ENCODE peak calls at places on chromosomes 11 and 22, in eight cellular contexts. L, T, Q, X, J, U, V and G are unnamed samples.

GRCh38 chr11:109553284-109553683 is 131.3 kb downstream of the C11orf87 start:
- DNase-seq in L (no peak), T (no peak), Q (no peak), X (no peak), J (no peak), U (no peak), V (no peak), G (no peak)

GRCh38 chr11:11722246-11722645 is 100.4 kb upstream of the GALNT18 start:
- DNase-seq in L (no peak), T (no peak), Q (no peak), X (no peak), J (peak; percentile 26), U (no peak), V (no peak), G (no peak)

GRCh38 chr22:26406118-26406517 is 22.9 kb upstream of the ASPHD2 start:
- DNase-seq in L (peak; percentile 20), T (no peak), Q (no peak), X (no peak), J (no peak), U (no peak), V (no peak), G (no peak)

GRCh38 chr22:48156603-48157355 is 1394.3 kb downstream of the TBC1D22A start:
- DNase-seq in L (no peak), T (peak; percentile 66), Q (no peak), X (no peak), J (no peak), U (no peak), V (no peak), G (no peak)

GRCh38 chr11:45083544-45084087 is 62.8 kb upstream of the PRDM11 start:
- DNase-seq in L (peak; percentile 89), T (no peak), Q (no peak), X (no peak), J (no peak), U (no peak), V (no peak), G (no peak)

GRCh38 chr11:20668844-20669832 is at the start of gene NELL1:
- DNase-seq in L (peak; percentile 68), T (no peak), Q (no peak), X (no peak), J (peak; percentile 79), U (no peak), V (peak; percentile 79), G (no peak)

GRCh38 chr11:115201121-115201792 is 303.0 kb downstream of the CADM1 start:
- DNase-seq in L (no peak), T (no peak), Q (no peak), X (no peak), J (no peak), U (no peak), V (peak; percentile 37), G (no peak)

GRCh38 chr11:57406337-57406904 is 16.0 kb upstream of the PRG2 start:
- DNase-seq in L (no peak), T (no peak), Q (peak; percentile 90), X (no peak), J (no peak), U (no peak), V (no peak), G (no peak)

GRCh38 chr11:108997826-108998225 is 333.0 kb downstream of the DDX10 start:
- DNase-seq in L (no peak), T (no peak), Q (no peak), X (no peak), J (no peak), U (no peak), V (no peak), G (no peak)

GRCh38 chr22:27461470-27461869 is 340.1 kb downstream of the MN1 start:
- DNase-seq in L (peak; percentile 88), T (no peak), Q (no peak), X (no peak), J (no peak), U (no peak), V (no peak), G (no peak)

GRCh38 chr11:102761646-102762238 is 18.7 kb downstream of the MMP10 start:
- DNase-seq in L (peak; percentile 51), T (no peak), Q (peak; percentile 34), X (no peak), J (no peak), U (no peak), V (no peak), G (no peak)

GRCh38 chr11:131977231-131977630 is 606.8 kb downstream of the NTM start:
- DNase-seq in L (peak; percentile 30), T (no peak), Q (no peak), X (no peak), J (no peak), U (no peak), V (no peak), G (no peak)

GRCh38 chr11:8019671-8020597 is 32.8 kb downstream of the EIF3F start:
- DNase-seq in L (peak; percentile 34), T (no peak), Q (peak; percentile 8), X (no peak), J (peak; percentile 64), U (no peak), V (peak; percentile 87), G (no peak)

GRCh38 chr11:1557904-1558831 is 13.9 kb downstream of the DUSP8 start:
- DNase-seq in L (no peak), T (peak; percentile 66), Q (no peak), X (peak; percentile 70), J (no peak), U (no peak), V (no peak), G (peak; percentile 93)

DNA sequence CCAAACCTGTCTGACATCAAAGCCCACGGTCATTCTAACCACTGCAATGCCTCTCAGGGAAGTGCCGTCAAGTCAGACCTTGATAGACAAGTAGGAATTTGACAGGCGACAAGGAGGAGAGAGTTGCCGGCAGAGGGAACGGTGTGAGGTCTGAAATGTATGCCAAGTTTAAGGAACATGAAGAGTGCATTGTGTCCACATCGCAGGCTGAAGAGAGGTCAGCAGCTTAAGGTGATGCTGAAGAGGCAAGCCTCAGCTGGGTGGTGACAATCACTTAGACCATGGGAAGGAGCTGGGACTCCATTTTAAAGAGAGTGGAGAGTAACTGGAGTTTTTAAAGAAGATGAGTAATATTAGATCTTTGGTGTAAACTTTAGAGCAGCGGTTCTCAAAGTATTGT is 104.9 kb upstream of the TBCEL start:
- DNase-seq in L (no peak), T (no peak), Q (no peak), X (no peak), J (no peak), U (no peak), V (no peak), G (no peak)
- H3K27me3 ChIP-seq in L (no peaks in the 10 kb centered on the region), T (no peaks in the 10 kb centered on the region), Q (no peaks in the 10 kb centered on the region), X (no peaks in the 10 kb centered on the region), J (peaks cover 21% of the 10 kb centered on the region), U (peaks cover 17% of the 10 kb centered on the region), V (no peaks in the 10 kb centered on the region), G (no peaks in the 10 kb centered on the region)

GRCh38 chr11:61518032-61518795 is 9.7 kb downstream of the LRRC10B start:
- DNase-seq in L (no peak), T (no peak), Q (no peak), X (no peak), J (no peak), U (no peak), V (no peak), G (no peak)

GRCh38 chr11:61515686-61516085 is 7.1 kb downstream of the LRRC10B start:
- DNase-seq in L (peak; percentile 75), T (no peak), Q (no peak), X (no peak), J (no peak), U (no peak), V (no peak), G (no peak)

GRCh38 chr11:61516675-61517516 is 8.3 kb downstream of the LRRC10B start:
- DNase-seq in L (peak; percentile 80), T (no peak), Q (peak; percentile 42), X (peak; percentile 83), J (no peak), U (no peak), V (peak; percentile 93), G (no peak)

GRCh38 chr11:61514050-61514917 is 5.7 kb downstream of the LRRC10B start:
- DNase-seq in L (peak; percentile 43), T (no peak), Q (no peak), X (no peak), J (no peak), U (no peak), V (no peak), G (no peak)

GRCh38 chr11:61516191-61516590 is 7.6 kb downstream of the LRRC10B start:
- DNase-seq in L (peak; percentile 92), T (no peak), Q (no peak), X (no peak), J (no peak), U (no peak), V (no peak), G (no peak)
- TF ChIP-seq POLR2AphosphoS5 in L (no peak), T (no peak), Q (no peak), X (no peak), J (no peak), U (no peak), V (no peak), G (no peak)

DNA sequence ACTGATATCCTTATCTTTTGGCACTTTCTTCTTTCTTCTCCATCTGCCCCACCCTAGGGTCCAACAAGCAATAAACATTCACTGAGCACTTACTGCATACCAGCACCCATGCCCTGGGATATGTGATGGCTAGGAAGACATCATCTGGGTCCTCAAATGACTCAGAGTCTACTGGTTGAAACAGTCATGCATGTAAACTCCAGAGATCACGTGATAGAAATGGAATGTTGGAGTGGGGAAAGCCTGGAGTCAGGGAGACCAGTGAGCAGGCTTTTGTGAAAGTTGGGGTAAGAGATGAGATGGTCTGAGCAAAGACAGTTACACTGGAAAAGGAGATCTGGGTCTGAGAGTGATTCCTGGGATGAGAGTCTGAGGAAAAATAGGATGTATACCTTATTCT is 724.9 kb upstream of the TENM4 start:
- DNase-seq in L (no peak), T (no peak), Q (no peak), X (no peak), J (no peak), U (no peak), V (no peak), G (no peak)
- H3K27me3 ChIP-seq in L (no peaks in the 10 kb centered on the region), T (no peaks in the 10 kb centered on the region), Q (no peaks in the 10 kb centered on the region), X (no peaks in the 10 kb centered on the region), J (no peaks in the 10 kb centered on the region), U (no peaks in the 10 kb centered on the region), V (no peaks in the 10 kb centered on the region), G (no peaks in the 10 kb centered on the region)

DNA sequence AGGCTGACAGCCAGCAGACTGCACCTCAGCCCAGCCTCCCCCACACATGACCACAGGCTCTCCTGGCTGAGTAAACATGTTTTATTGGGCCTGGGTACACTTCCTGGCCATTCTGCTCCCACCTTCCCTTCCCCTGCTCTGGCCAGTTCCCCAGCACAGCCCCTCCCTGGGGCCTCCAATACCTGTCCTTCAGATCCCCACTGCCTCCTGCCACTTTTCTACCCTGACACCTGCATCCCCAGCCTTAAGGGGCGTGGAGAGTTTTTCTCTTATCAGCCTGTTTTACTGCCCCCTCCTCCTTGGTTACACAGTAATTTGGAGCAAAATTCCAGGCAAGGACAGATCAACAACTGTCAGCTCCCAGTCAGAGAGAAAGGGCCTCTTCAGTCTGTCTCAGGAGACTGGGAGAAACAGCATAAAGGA is at the start of gene ISX:
- DNase-seq in L (no peak), T (peak; percentile 78), Q (no peak), X (no peak), J (no peak), U (no peak), V (no peak), G (no peak)
- TF ChIP-seq POLR2AphosphoS5 in L (no peak), T (peak; percentile 62), Q (no peak), X (no peak), J (no peak), U (no peak), V (no peak), G (no peak)